ENCODE peak calls at places on chromosomes 5 and 9, in four cellular contexts. Z is DMS53, K is PC-3, A is activated gamma-delta T cell treated with Interleukin-2 at 50 U/mL for 16 hours. T is an unnamed sample.

GRCh38 chr5:180673371-180674252 is 24.2 kb upstream of the FLT4 start:
- DNase-seq in K (no peak), Z (no peak), A (no peak), T (no peak)

GRCh38 chr5:65693121-65693520 is 28.8 kb downstream of the SGTB start:
- DNase-seq in K (no peak), Z (no peak), A (no peak), T (no peak)

GRCh38 chr9:18890372-18890771 is 142.6 kb downstream of the SAXO1 start:
- DNase-seq in K (peak; percentile 73), Z (no peak), A (no peak), T (no peak)

GRCh38 chr5:101143526-101143925 is 240.4 kb upstream of the ST8SIA4 start:
- DNase-seq in Z (no peak), A (no peak), K (no peak), T (no peak)

GRCh38 chr5:92594031-92594430 is 987.0 kb downstream of the NR2F1-AS1 start:
- DNase-seq in K (no peak), Z (no peak), A (no peak), T (no peak)

GRCh38 chr5:54986269-54986654 is 869 bp upstream of the ESM1 start:
- DNase-seq in Z (no peak), A (no peak), K (no peak), T (no peak)

GRCh38 chr5:23721336-23721735 is 213.9 kb downstream of the PRDM9 start:
- DNase-seq in Z (no peak), A (no peak), K (no peak), T (no peak)

GRCh38 chr5:132226516-132227234 is 978 bp downstream of the P4HA2 start:
- DNase-seq in A (no peak), Z (peak; percentile 47), K (no peak), T (no peak)

GRCh38 chr9:108103294-108103693 is 613.7 kb upstream of the KLF4 start:
- DNase-seq in K (no peak), Z (no peak), A (no peak), T (no peak)

GRCh38 chr5:146852089-146852488 is 26.5 kb downstream of the PPP2R2B start:
- DNase-seq in A (no peak), K (no peak), Z (no peak), T (no peak)

GRCh38 chr5:172164773-172165212 is 23.2 kb downstream of the STK10 start:
- DNase-seq in Z (no peak), A (no peak), K (no peak), T (no peak)

GRCh38 chr5:103066346-103066745 is 53.6 kb downstream of the GIN1 start:
- DNase-seq in K (no peak), Z (no peak), A (no peak), T (no peak)

GRCh38 chr9:111985315-111985714 is 88.7 kb downstream of the UGCG start:
- DNase-seq in A (no peak), K (no peak), Z (no peak), T (no peak)

GRCh38 chr5:79702606-79703380 is 13.2 kb downstream of the CMYA5 start:
- DNase-seq in Z (peak; percentile 53), K (peak; percentile 34), A (peak; percentile 10), T (peak; percentile 36)

GRCh38 chr9:94990897-94991561 is 264.5 kb downstream of the AOPEP start:
- DNase-seq in A (no peak), K (no peak), Z (no peak), T (no peak)

GRCh38 chr5:71932649-71933338 is 174.5 kb upstream of the MAP1B start:
- DNase-seq in A (no peak), K (peak; percentile 80), Z (peak; percentile 95), T (peak; percentile 88)

GRCh38 chr5:17295671-17296070 is 78.2 kb downstream of the BASP1 start:
- DNase-seq in K (no peak), A (no peak), Z (no peak), T (no peak)

GRCh38 chr5:6525910-6526309 is 77.3 kb downstream of the UBE2QL1 start:
- DNase-seq in A (no peak), K (peak; percentile 92), Z (peak; percentile 57), T (peak; percentile 41)

GRCh38 chr5:116492776-116493175 is 81.8 kb downstream of the SEMA6A start:
- DNase-seq in K (no peak), A (no peak), Z (no peak), T (no peak)

GRCh38 chr9:134276463-134277245 is 49.6 kb upstream of the RXRA start:
- DNase-seq in Z (no peak), A (no peak), K (no peak), T (no peak)

GRCh38 chr5:14153932-14154646 is 10.9 kb downstream of the TRIO start:
- DNase-seq in K (peak; percentile 79), A (no peak), Z (no peak), T (peak; percentile 53)

GRCh38 chr9:129023036-129023907 is 4.9 kb downstream of the SH3GLB2 start:
- DNase-seq in Z (no peak), K (no peak), A (no peak), T (no peak)

GRCh38 chr9:14366071-14366470 is 52.1 kb upstream of the NFIB start:
- DNase-seq in A (no peak), Z (no peak), K (no peak), T (no peak)

GRCh38 chr9:81416476-81417298 is 272.7 kb downstream of the TLE1 start:
- DNase-seq in Z (peak; percentile 14), K (no peak), A (no peak), T (no peak)

GRCh38 chr5:1901983-1902382 is 19.3 kb upstream of the IRX4 start:
- DNase-seq in A (no peak), Z (no peak), K (no peak), T (no peak)

GRCh38 chr9:13491493-13492424 is 212.3 kb upstream of the MPDZ start:
- DNase-seq in Z (no peak), K (no peak), A (no peak), T (no peak)

GRCh38 chr5:158271155-158271554 is 412.2 kb upstream of the CLINT1 start:
- DNase-seq in Z (no peak), A (no peak), K (no peak), T (no peak)

GRCh38 chr5:1930501-1930879 is 47.8 kb upstream of the IRX4 start:
- DNase-seq in A (no peak), K (no peak), Z (no peak), T (no peak)

GRCh38 chr5:139523635-139524445 is 37.3 kb upstream of the UBE2D2 start:
- DNase-seq in A (no peak), Z (no peak), K (no peak), T (no peak)

GRCh38 chr5:96946381-96946780 is 10.5 kb downstream of the LNPEP start:
- DNase-seq in K (no peak), A (no peak), Z (no peak), T (no peak)

GRCh38 chr5:2300861-2301610 is 418.3 kb upstream of the IRX4 start:
- DNase-seq in Z (no peak), K (no peak), A (no peak), T (no peak)

GRCh38 chr9:5041390-5042115 is 56.5 kb downstream of the JAK2 start:
- DNase-seq in A (no peak), K (no peak), Z (no peak), T (no peak)

GRCh38 chr5:94818904-94819303 is 200.4 kb downstream of the SLF1 start:
- DNase-seq in K (no peak), A (no peak), Z (no peak), T (no peak)

T was measured in HT-29.